ENCODE peak calls at places on chromosomes 16 and 17, in nine cellular contexts. V is IMR-90, I is GM23248, C is body of pancreas, D is cardiac muscle cell, Y is RWPE1, J is ovary, F is ascending aorta, N is HL-60. A is an unnamed sample.

GRCh38 chr17:72611172-72611571 is 481.3 kb downstream of the SLC39A11 start:
- DNase-seq in N (no peak), J (no peak), F (no peak), V (no peak), I (no peak), D (no peak), C (no peak), Y (no peak), A (no peak)

GRCh38 chr17:31418773-31419350 is 27.4 kb downstream of the RAB11FIP4 start:
- DNase-seq in C (no peak), Y (no peak), I (peak; percentile 18), F (no peak), N (no peak), V (no peak), D (no peak), J (no peak), A (no peak)

GRCh38 chr16:78608305-78608776 is 508.9 kb downstream of the WWOX start:
- DNase-seq in C (peak; percentile 6), J (peak; percentile 30), D (peak; percentile 18), V (no peak), I (no peak), N (no peak), F (no peak), Y (no peak), A (no peak)

GRCh38 chr17:19005789-19006430 is 1.3 kb upstream of the FAM83G start:
- DNase-seq in C (no peak), V (no peak), I (no peak), Y (no peak), F (no peak), D (no peak), J (no peak), N (no peak), A (no peak)

GRCh38 chr16:13923703-13924298 is 3.8 kb downstream of the ERCC4 start:
- DNase-seq in Y (peak; percentile 36), D (peak; percentile 55), J (no peak), F (no peak), I (peak; percentile 74), C (no peak), N (no peak), V (peak; percentile 67), A (no peak)

GRCh38 chr17:59839646-59840328 is 53.0 kb downstream of the TUBD1 start:
- DNase-seq in F (no peak), C (no peak), Y (no peak), J (no peak), I (peak; percentile 46), D (no peak), N (no peak), V (no peak), A (no peak)

GRCh38 chr17:7885357-7886226 is 3.0 kb upstream of the CHD3 start:
- DNase-seq in F (no peak), Y (no peak), V (peak; percentile 14), I (peak; percentile 66), N (peak; percentile 21), D (peak; percentile 92), C (peak; percentile 52), J (peak; percentile 68), A (peak; percentile 22)

GRCh38 chr16:54568897-54569807 is 282.6 kb upstream of the IRX3 start:
- DNase-seq in D (no peak), N (no peak), J (no peak), I (no peak), F (no peak), V (no peak), Y (no peak), C (no peak), A (no peak)

GRCh38 chr16:27920391-27920891 is 143.1 kb downstream of the GSG1L start:
- DNase-seq in V (no peak), Y (peak; percentile 58), J (no peak), F (no peak), D (peak; percentile 2), I (peak; percentile 15), C (no peak), N (no peak), A (no peak)

GRCh38 chr17:16443390-16444257 is 28.3 kb downstream of the TRPV2 start:
- DNase-seq in F (no peak), J (no peak), C (no peak), I (no peak), N (no peak), D (no peak), Y (no peak), V (no peak), A (no peak)

GRCh38 chr17:66636111-66636510 is 198.8 kb upstream of the CACNG5 start:
- DNase-seq in Y (peak; percentile 41), V (peak; percentile 87), N (no peak), F (no peak), J (no peak), C (no peak), I (peak; percentile 71), D (no peak), A (no peak)

GRCh38 chr17:63537991-63538692 is 12.1 kb upstream of the DCAF7 start:
- DNase-seq in Y (no peak), C (no peak), N (no peak), D (peak; percentile 56), I (peak; percentile 40), V (no peak), F (no peak), J (no peak), A (peak; percentile 6)

GRCh38 chr16:67026570-67026969 is 2.4 kb upstream of the CBFB start:
- DNase-seq in V (no peak), C (no peak), F (no peak), Y (no peak), D (no peak), J (no peak), N (no peak), I (no peak), A (no peak)

GRCh38 chr16:67490330-67491096 is 7.2 kb upstream of the AGRP start:
- DNase-seq in I (peak; percentile 80), F (no peak), N (peak; percentile 71), Y (no peak), C (no peak), J (no peak), V (peak; percentile 72), D (no peak), A (no peak)

GRCh38 chr16:20084624-20085226 is 11.0 kb upstream of the GPR139 start:
- DNase-seq in C (no peak), I (no peak), F (no peak), N (no peak), Y (peak; percentile 36), D (no peak), V (no peak), J (no peak), A (no peak)

GRCh38 chr17:81635431-81635830 is 1.5 kb downstream of the NPLOC4 start:
- DNase-seq in N (no peak), V (no peak), Y (no peak), C (no peak), I (no peak), J (no peak), F (no peak), D (no peak), A (no peak)

GRCh38 chr17:66450008-66450856 is 147.8 kb downstream of the PRKCA start:
- DNase-seq in V (no peak), N (no peak), F (no peak), I (no peak), Y (no peak), C (no peak), D (no peak), J (no peak), A (no peak)

GRCh38 chr17:29368926-29369325 is 21.2 kb upstream of the TAOK1 start:
- DNase-seq in F (no peak), I (no peak), C (no peak), Y (no peak), D (peak; percentile 73), J (no peak), V (peak; percentile 40), N (no peak), A (no peak)
- H3K27ac ChIP-seq in F (no peak overlapping the region), I (no peak overlapping the region), C (no peak overlapping the region), Y (no peak overlapping the region), D (peak overlapping the region; percentile 75), J (no peak overlapping the region), V (no peak overlapping the region), N (no peak overlapping the region), A (no peak overlapping the region)

DNA sequence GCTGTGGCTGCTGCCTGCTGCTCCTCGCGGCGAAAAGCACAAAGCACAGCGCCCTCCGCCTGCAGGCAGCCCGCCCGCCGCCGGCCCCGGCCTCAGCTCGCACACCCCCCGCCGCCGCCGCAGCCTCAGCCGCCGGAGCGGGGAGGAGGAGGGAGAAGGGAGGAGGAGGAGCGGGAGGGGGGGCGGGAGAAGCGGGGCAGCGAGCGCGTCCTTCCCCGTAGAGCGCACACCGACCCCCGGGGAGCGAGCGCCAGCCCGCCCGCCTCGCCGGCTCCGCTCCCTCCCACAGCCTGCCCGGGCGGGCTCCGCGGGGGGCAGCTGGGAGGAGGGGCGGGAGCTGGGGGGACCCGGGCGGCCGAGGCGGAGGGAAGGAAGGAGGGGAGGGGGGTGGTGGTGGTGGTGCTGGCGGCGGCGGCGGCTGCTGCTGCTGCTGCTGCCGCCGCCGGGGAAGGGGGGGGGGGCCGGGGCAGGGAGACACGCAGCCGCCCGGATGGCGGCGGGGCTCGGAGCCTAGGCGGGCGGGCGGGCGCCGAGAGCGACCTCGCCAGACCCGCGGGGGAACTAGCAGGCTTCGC is at the start of gene UBTF:
- DNase-seq in C (peak; percentile 76), V (peak; percentile 45), F (no peak), J (peak; percentile 81), D (peak; percentile 80), I (peak; percentile 77), Y (peak; percentile 40), N (peak; percentile 63), A (peak; percentile 66)
- H3K27ac ChIP-seq in C (peak within 1 kb of the TSS; percentile 99), V (peak within 1 kb of the TSS; percentile 92), F (peak within 1 kb of the TSS; percentile 99), J (peak within 1 kb of the TSS; percentile 98), D (peak within 1 kb of the TSS; percentile 98), I (peak within 1 kb of the TSS; percentile 85), Y (peak within 1 kb of the TSS; percentile 99), N (peak within 1 kb of the TSS; percentile 96), A (peak within 1 kb of the TSS; percentile 95)

GRCh38 chr16:22183901-22184614 is 21.8 kb downstream of the SDR42E2 start:
- DNase-seq in I (no peak), N (no peak), D (no peak), V (no peak), F (no peak), J (no peak), Y (no peak), C (no peak), A (no peak)

GRCh38 chr16:22186517-22186916 is 19.6 kb upstream of the EEF2K start:
- DNase-seq in I (peak; percentile 11), D (no peak), V (no peak), C (no peak), N (no peak), J (no peak), F (no peak), Y (no peak), A (no peak)

GRCh38 chr16:22181843-22182242 is 19.5 kb downstream of the SDR42E2 start:
- DNase-seq in C (no peak), V (no peak), J (no peak), D (no peak), I (no peak), Y (no peak), F (no peak), N (no peak), A (no peak)

GRCh38 chr16:22183335-22183734 is 21.0 kb downstream of the SDR42E2 start:
- DNase-seq in Y (no peak), I (no peak), N (no peak), V (no peak), J (no peak), F (no peak), D (no peak), C (no peak), A (no peak)

GRCh38 chr16:22184615-22184968 is 21.5 kb upstream of the EEF2K start:
- DNase-seq in J (no peak), D (no peak), F (no peak), Y (no peak), N (no peak), C (no peak), I (no peak), V (no peak), A (no peak)
- H3K27ac ChIP-seq in J (no peak overlapping the region), D (no peak overlapping the region), F (no peak overlapping the region), Y (no peak overlapping the region), N (no peak overlapping the region), C (no peak overlapping the region), I (no peak overlapping the region), V (no peak overlapping the region), A (no peak overlapping the region)

GRCh38 chr16:70679653-70680494 is 6.0 kb downstream of the MTSS2 start:
- DNase-seq in V (no peak), I (peak; percentile 30), J (peak; percentile 59), D (peak; percentile 65), F (no peak), N (no peak), C (no peak), Y (no peak), A (no peak)
- H3K27ac ChIP-seq in V (peak overlapping the region; percentile 15), I (no peak overlapping the region), J (no peak overlapping the region), D (no peak overlapping the region), F (peak overlapping the region; percentile 84), N (no peak overlapping the region), C (no peak overlapping the region), Y (peak overlapping the region; percentile 100), A (peak overlapping the region; percentile 97)

A was measured in substantia nigra.